ENCODE peak calls at places on chromosomes 5 and 9, in four cellular contexts. M is stimulated activated CD4-positive, alpha-beta T cell treated with anti-CD3 and anti-CD28 coated beads, Interleukin-2, amount 100 ng/mL, for 24 hours; P is Calu3; A is mesendoderm. N is an unnamed sample.

GRCh38 chr9:5509573-5509972 is 758 bp upstream of the PDCD1LG2 start:
- DNase-seq in M (no peak), P (no peak), A (peak), N (peak)

GRCh38 chr9:99169982-99170761 is 51.6 kb downstream of the ALG2 start:
- DNase-seq in M (no peak), P (no peak), A (peak), N (no peak)

GRCh38 chr5:66354407-66354806 is 210.3 kb downstream of the SREK1 start:
- DNase-seq in M (no peak), P (no peak), A (no peak), N (no peak)

GRCh38 chr9:76453785-76454184 is 5.2 kb upstream of the GCNT1 start:
- DNase-seq in M (no peak), P (no peak), A (no peak), N (peak)

GRCh38 chr5:79255786-79256557 is 20.0 kb downstream of the JMY start:
- DNase-seq in M (peak), P (peak), A (peak), N (no peak)

GRCh38 chr5:135973323-135974018 is 18.7 kb upstream of the LECT2 start:
- DNase-seq in M (no peak), P (no peak), A (no peak), N (peak)

GRCh38 chr5:52481216-52481615 is 306.5 kb upstream of the ITGA1 start:
- DNase-seq in M (no peak), P (no peak), A (no peak), N (no peak)

GRCh38 chr9:128884164-128884563 is 2.2 kb downstream of the LRRC8A start:
- DNase-seq in M (no peak), P (no peak), A (no peak), N (no peak)

GRCh38 chr9:93674580-93675335 is 98.4 kb downstream of the PHF2 start:
- DNase-seq in M (no peak), P (no peak), A (no peak), N (no peak)

N was measured in BJ.